ENCODE peak calls at places on chromosomes 6 and 20, in eight cellular contexts. F, V, P, S, U, K, R and A are unnamed samples.

GRCh38 chr6:160882741-160883340 is 108.7 kb upstream of the MAP3K4 start:
- DNase-seq in S (no peak), U (no peak), K (no peak), P (no peak), V (no peak), F (peak), R (no peak), A (no peak)

GRCh38 chr6:43247115-43247999 is 4.1 kb downstream of the TTBK1 start:
- DNase-seq in P (no peak), K (peak), U (peak), V (peak), R (peak), S (peak), F (peak), A (peak)

GRCh38 chr6:148746363-148747144 is at the start of gene UST:
- DNase-seq in P (no peak), K (peak), R (peak), V (peak), S (peak), F (peak), U (peak), A (peak)

GRCh38 chr6:139982652-139983051 is 608.2 kb upstream of the CITED2 start:
- DNase-seq in U (no peak), R (no peak), F (peak), V (no peak), S (no peak), K (no peak), P (no peak), A (no peak)

GRCh38 chr20:44209691-44210421 is 715 bp downstream of the OSER1 start:
- DNase-seq in P (no peak), V (no peak), F (peak), U (peak), R (no peak), S (no peak), K (peak), A (no peak)

GRCh38 chr6:166678426-166678825 is 51.4 kb upstream of the RPS6KA2 start:
- DNase-seq in S (no peak), F (peak), U (no peak), R (no peak), K (no peak), V (no peak), P (no peak), A (peak)

GRCh38 chr6:128117916-128118315 is 217.1 kb upstream of the THEMIS start:
- DNase-seq in V (no peak), F (no peak), R (no peak), U (no peak), P (no peak), S (no peak), K (no peak), A (no peak)

GRCh38 chr6:123715243-123715863 is 78.6 kb upstream of the TRDN start:
- DNase-seq in R (no peak), V (no peak), S (peak), F (peak), P (peak), K (peak), U (no peak), A (peak)

GRCh38 chr6:22106445-22106844 is 190.4 kb downstream of the PRL start:
- DNase-seq in U (no peak), V (no peak), P (no peak), K (no peak), R (no peak), S (no peak), F (no peak), A (no peak)

GRCh38 chr6:36443951-36444428 is 1.2 kb downstream of the KCTD20 start:
- DNase-seq in U (no peak), V (no peak), K (peak), P (no peak), R (no peak), S (no peak), F (peak), A (peak)

GRCh38 chr6:111662794-111663231 is 57.1 kb upstream of the TRAF3IP2 start:
- DNase-seq in S (no peak), U (no peak), K (no peak), F (no peak), P (no peak), R (no peak), V (peak), A (no peak)

GRCh38 chr20:31833130-31833930 is 12.1 kb downstream of the FOXS1 start:
- DNase-seq in R (peak), P (no peak), K (peak), S (no peak), V (peak), F (peak), U (peak), A (peak)

GRCh38 chr20:61436674-61437279 is 184.7 kb downstream of the CDH4 start:
- DNase-seq in R (no peak), K (peak), U (no peak), S (no peak), P (no peak), F (peak), V (no peak), A (no peak)

GRCh38 chr6:37485259-37485658 is 14.4 kb downstream of the CCDC167 start:
- DNase-seq in V (no peak), K (peak), F (no peak), S (no peak), R (no peak), P (no peak), U (no peak), A (no peak)

GRCh38 chr20:46350201-46350985 is 42.1 kb upstream of the CDH22 start:
- DNase-seq in V (peak), U (peak), S (no peak), R (no peak), P (no peak), K (no peak), F (peak), A (no peak)

GRCh38 chr6:37522836-37523235 is 23.1 kb upstream of the CCDC167 start:
- DNase-seq in F (no peak), K (no peak), R (no peak), V (no peak), U (no peak), S (no peak), P (no peak), A (no peak)

GRCh38 chr6:30942338-30943060 is 1.7 kb downstream of the MUCL3 start:
- DNase-seq in V (peak), S (no peak), U (peak), F (peak), R (peak), P (peak), K (peak), A (peak)